ENCODE peak calls at places on chromosomes 12 and 14, in nine cellular contexts. One of them, this sample, is unnamed.

GRCh38 chr12:53122961-53123468 is 19.7 kb downstream of the SOAT2 start:
- DNase-seq in adrenal gland: no peak
- DNase-seq in fibroblast of pulmonary artery: peak; percentile 65
- DNase-seq in GM06990: no peak
- DNase-seq in foreskin fibroblast: no peak
- DNase-seq in heart left ventricle: peak; percentile 14
- DNase-seq in tibial nerve: no peak
- DNase-seq in HCT116: no peak
- DNase-seq in ascending aorta: no peak
- DNase-seq in this sample: no peak

GRCh38 chr14:102019141-102019540 is 54.8 kb downstream of the DYNC1H1 start:
- DNase-seq in HCT116: no peak
- DNase-seq in tibial nerve: no peak
- DNase-seq in adrenal gland: no peak
- DNase-seq in ascending aorta: no peak
- DNase-seq in GM06990: no peak
- DNase-seq in foreskin fibroblast: no peak
- DNase-seq in fibroblast of pulmonary artery: no peak
- DNase-seq in heart left ventricle: no peak
- DNase-seq in this sample: no peak

GRCh38 chr12:121227294-121227693 is 17.4 kb downstream of the P2RX4 start:
- DNase-seq in ascending aorta: no peak
- DNase-seq in heart left ventricle: no peak
- DNase-seq in adrenal gland: no peak
- DNase-seq in GM06990: peak; percentile 78
- DNase-seq in foreskin fibroblast: no peak
- DNase-seq in HCT116: no peak
- DNase-seq in fibroblast of pulmonary artery: no peak
- DNase-seq in tibial nerve: no peak
- DNase-seq in this sample: peak; percentile 94

GRCh38 chr14:36506732-36507614 is 13.1 kb downstream of the NKX2-1 start:
- DNase-seq in GM06990: no peak
- DNase-seq in HCT116: no peak
- DNase-seq in fibroblast of pulmonary artery: no peak
- DNase-seq in ascending aorta: no peak
- DNase-seq in adrenal gland: no peak
- DNase-seq in heart left ventricle: no peak
- DNase-seq in tibial nerve: no peak
- DNase-seq in foreskin fibroblast: no peak
- DNase-seq in this sample: no peak

GRCh38 chr12:49276304-49277290 is 11.7 kb downstream of the TUBA1C start:
- DNase-seq in fibroblast of pulmonary artery: no peak
- DNase-seq in adrenal gland: no peak
- DNase-seq in heart left ventricle: no peak
- DNase-seq in foreskin fibroblast: no peak
- DNase-seq in tibial nerve: no peak
- DNase-seq in GM06990: no peak
- DNase-seq in ascending aorta: no peak
- DNase-seq in HCT116: no peak
- DNase-seq in this sample: no peak

GRCh38 chr14:72692678-72693077 is 201.2 kb downstream of the DPF3 start:
- DNase-seq in tibial nerve: no peak
- DNase-seq in foreskin fibroblast: no peak
- DNase-seq in fibroblast of pulmonary artery: peak; percentile 11
- DNase-seq in GM06990: no peak
- DNase-seq in ascending aorta: no peak
- DNase-seq in heart left ventricle: no peak
- DNase-seq in adrenal gland: no peak
- DNase-seq in HCT116: no peak
- DNase-seq in this sample: no peak

GRCh38 chr12:67517181-67517887 is 131.2 kb upstream of the DYRK2 start:
- DNase-seq in adrenal gland: peak; percentile 37
- DNase-seq in GM06990: no peak
- DNase-seq in tibial nerve: peak; percentile 32
- DNase-seq in foreskin fibroblast: no peak
- DNase-seq in HCT116: peak; percentile 16
- DNase-seq in heart left ventricle: no peak
- DNase-seq in fibroblast of pulmonary artery: peak; percentile 23
- DNase-seq in ascending aorta: no peak
- DNase-seq in this sample: no peak

GRCh38 chr14:55814064-55814463 is 234.1 kb downstream of the KTN1 start:
- DNase-seq in foreskin fibroblast: no peak
- DNase-seq in heart left ventricle: no peak
- DNase-seq in ascending aorta: no peak
- DNase-seq in fibroblast of pulmonary artery: peak; percentile 59
- DNase-seq in HCT116: no peak
- DNase-seq in GM06990: no peak
- DNase-seq in tibial nerve: no peak
- DNase-seq in adrenal gland: no peak
- DNase-seq in this sample: no peak

GRCh38 chr14:90784621-90785270 is 31.5 kb downstream of the TTC7B start:
- DNase-seq in GM06990: no peak
- DNase-seq in foreskin fibroblast: no peak
- DNase-seq in heart left ventricle: no peak
- DNase-seq in ascending aorta: no peak
- DNase-seq in fibroblast of pulmonary artery: no peak
- DNase-seq in adrenal gland: no peak
- DNase-seq in HCT116: no peak
- DNase-seq in tibial nerve: no peak
- DNase-seq in this sample: no peak

GRCh38 chr12:113222730-113223531 is 1.7 kb downstream of the TPCN1 start:
- DNase-seq in adrenal gland: peak; percentile 87
- DNase-seq in heart left ventricle: peak; percentile 72
- DNase-seq in foreskin fibroblast: peak; percentile 81
- DNase-seq in HCT116: no peak
- DNase-seq in ascending aorta: no peak
- DNase-seq in fibroblast of pulmonary artery: peak; percentile 94
- DNase-seq in tibial nerve: peak; percentile 75
- DNase-seq in GM06990: no peak
- DNase-seq in this sample: peak; percentile 54

GRCh38 chr14:50704454-50705010 is 36.4 kb upstream of the SAV1 start:
- DNase-seq in ascending aorta: no peak
- DNase-seq in HCT116: no peak
- DNase-seq in adrenal gland: no peak
- DNase-seq in fibroblast of pulmonary artery: no peak
- DNase-seq in GM06990: no peak
- DNase-seq in tibial nerve: no peak
- DNase-seq in foreskin fibroblast: no peak
- DNase-seq in heart left ventricle: no peak
- DNase-seq in this sample: no peak

GRCh38 chr12:131137009-131137835 is 183.5 kb downstream of the ADGRD1 start:
- DNase-seq in HCT116: no peak
- DNase-seq in GM06990: no peak
- DNase-seq in foreskin fibroblast: no peak
- DNase-seq in fibroblast of pulmonary artery: no peak
- DNase-seq in adrenal gland: no peak
- DNase-seq in ascending aorta: no peak
- DNase-seq in heart left ventricle: peak; percentile 13
- DNase-seq in tibial nerve: no peak
- DNase-seq in this sample: no peak

GRCh38 chr12:91846466-91847055 is 299.1 kb downstream of the BTG1 start:
- DNase-seq in heart left ventricle: no peak
- DNase-seq in adrenal gland: no peak
- DNase-seq in ascending aorta: no peak
- DNase-seq in tibial nerve: no peak
- DNase-seq in HCT116: no peak
- DNase-seq in GM06990: no peak
- DNase-seq in foreskin fibroblast: no peak
- DNase-seq in fibroblast of pulmonary artery: peak; percentile 27
- DNase-seq in this sample: peak; percentile 29

GRCh38 chr12:40224439-40225291 is at the start of gene LRRK2:
- DNase-seq in heart left ventricle: peak; percentile 86
- DNase-seq in tibial nerve: peak; percentile 68
- DNase-seq in adrenal gland: peak; percentile 86
- DNase-seq in ascending aorta: peak; percentile 49
- DNase-seq in HCT116: no peak
- DNase-seq in foreskin fibroblast: peak; percentile 78
- DNase-seq in fibroblast of pulmonary artery: peak; percentile 59
- DNase-seq in GM06990: peak; percentile 76
- DNase-seq in this sample: peak; percentile 76

DNA sequence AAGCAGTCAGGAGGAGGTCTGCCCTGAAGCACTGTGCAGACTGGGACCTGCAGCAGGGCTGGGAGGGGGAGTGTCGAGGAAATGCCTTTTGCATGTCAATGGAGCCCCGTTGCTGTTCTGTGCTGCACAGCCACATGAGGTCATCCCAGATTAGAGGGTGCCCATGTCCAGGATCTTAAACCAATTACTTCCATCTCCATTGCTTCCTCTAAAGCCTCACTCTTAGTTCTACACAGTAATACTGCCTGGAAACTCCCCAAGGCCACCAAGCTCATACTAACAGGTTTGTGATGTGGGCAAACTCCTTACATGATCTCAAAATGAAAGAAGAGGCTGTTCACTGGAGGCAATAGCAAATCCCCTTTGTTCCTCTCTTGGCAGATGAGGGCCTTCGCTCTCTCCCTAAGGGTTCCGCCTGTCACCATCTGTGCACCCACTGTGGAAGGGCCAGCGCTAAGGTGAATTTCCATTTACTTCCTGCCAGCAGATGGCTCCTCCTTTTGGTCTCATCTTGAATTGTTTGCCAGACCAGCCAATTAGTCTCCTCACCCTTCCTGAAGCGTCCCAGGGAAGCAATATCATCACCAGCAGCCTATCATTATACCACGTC is 35.4 kb upstream of the LTA4H start:
- DNase-seq in adrenal gland: no peak
- DNase-seq in heart left ventricle: no peak
- DNase-seq in HCT116: no peak
- DNase-seq in tibial nerve: no peak
- DNase-seq in foreskin fibroblast: no peak
- DNase-seq in GM06990: peak; percentile 17
- DNase-seq in ascending aorta: no peak
- DNase-seq in fibroblast of pulmonary artery: peak; percentile 29
- DNase-seq in this sample: peak; percentile 52
- TF ChIP-seq CTCF in adrenal gland: no peak
- TF ChIP-seq CTCF in heart left ventricle: no peak
- TF ChIP-seq CTCF in HCT116: no peak
- TF ChIP-seq CTCF in tibial nerve: no peak
- TF ChIP-seq CTCF in foreskin fibroblast: peak; percentile 7
- TF ChIP-seq CTCF in GM06990: peak; percentile 28
- TF ChIP-seq CTCF in ascending aorta: no peak
- TF ChIP-seq CTCF in fibroblast of pulmonary artery: peak; percentile 14
- TF ChIP-seq CTCF in this sample: peak; percentile 1

DNA sequence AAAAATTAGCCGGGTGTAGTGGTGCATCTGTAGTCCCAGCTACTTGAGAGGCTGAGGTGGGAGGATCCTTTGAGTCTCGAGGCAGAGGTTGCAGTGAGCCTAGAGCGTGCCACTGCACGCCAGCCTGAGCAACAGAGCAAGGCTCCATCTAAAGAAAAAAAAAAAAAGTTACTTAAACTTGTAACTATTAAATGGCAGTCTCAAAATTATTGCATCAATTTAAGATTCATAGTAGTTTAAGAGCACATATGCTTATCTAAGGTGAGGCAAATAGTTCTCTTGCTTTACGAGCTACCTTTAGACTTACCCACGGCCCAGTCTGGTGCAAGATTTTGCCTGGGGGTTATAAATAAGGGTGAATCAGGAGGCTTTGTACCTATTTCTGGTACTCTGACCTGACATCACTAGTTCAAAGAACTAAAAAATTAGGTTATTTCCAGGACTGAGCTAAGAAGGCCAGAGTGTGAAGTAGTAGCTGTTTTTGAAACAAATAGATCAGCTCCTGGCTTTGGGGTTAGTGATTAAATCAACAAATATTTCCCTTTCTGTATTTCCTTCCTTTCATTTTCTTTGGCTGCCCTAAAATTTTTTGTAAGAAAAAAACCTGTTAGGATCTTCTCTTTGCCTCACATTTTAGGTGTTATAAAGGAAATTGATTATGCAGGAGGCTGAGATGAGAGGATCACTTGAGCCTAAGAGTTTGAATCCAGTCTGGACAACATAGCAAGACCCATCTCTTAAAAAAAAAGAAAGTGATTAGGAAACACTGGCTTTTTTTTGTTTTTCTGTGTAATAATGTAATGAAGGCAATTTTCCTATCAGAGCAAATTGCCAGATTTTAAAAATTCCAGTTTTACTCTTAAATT is 3.6 kb downstream of the MGAT2 start:
- DNase-seq in heart left ventricle: no peak
- DNase-seq in ascending aorta: no peak
- DNase-seq in fibroblast of pulmonary artery: no peak
- DNase-seq in foreskin fibroblast: no peak
- DNase-seq in HCT116: no peak
- DNase-seq in GM06990: peak; percentile 51
- DNase-seq in adrenal gland: no peak
- DNase-seq in tibial nerve: no peak
- DNase-seq in this sample: peak; percentile 66
- H3K4me3 ChIP-seq in heart left ventricle: no peak overlapping the region
- H3K4me3 ChIP-seq in ascending aorta: no peak overlapping the region
- H3K4me3 ChIP-seq in fibroblast of pulmonary artery: no peak overlapping the region
- H3K4me3 ChIP-seq in foreskin fibroblast: peak overlapping the region; percentile 13
- H3K4me3 ChIP-seq in HCT116: no peak overlapping the region
- H3K4me3 ChIP-seq in GM06990: peak overlapping the region; percentile 95
- H3K4me3 ChIP-seq in adrenal gland: no peak overlapping the region
- H3K4me3 ChIP-seq in tibial nerve: no peak overlapping the region
- H3K4me3 ChIP-seq in this sample: peak overlapping the region; percentile 98

GRCh38 chr14:82341386-82341785 is 807.7 kb upstream of the SEL1L start:
- DNase-seq in fibroblast of pulmonary artery: no peak
- DNase-seq in adrenal gland: no peak
- DNase-seq in heart left ventricle: no peak
- DNase-seq in foreskin fibroblast: no peak
- DNase-seq in HCT116: no peak
- DNase-seq in GM06990: no peak
- DNase-seq in ascending aorta: no peak
- DNase-seq in tibial nerve: no peak
- DNase-seq in this sample: no peak
- TF ChIP-seq CTCF in fibroblast of pulmonary artery: no peak
- TF ChIP-seq CTCF in adrenal gland: no peak
- TF ChIP-seq CTCF in heart left ventricle: no peak
- TF ChIP-seq CTCF in foreskin fibroblast: no peak
- TF ChIP-seq CTCF in HCT116: no peak
- TF ChIP-seq CTCF in GM06990: no peak
- TF ChIP-seq CTCF in ascending aorta: no peak
- TF ChIP-seq CTCF in tibial nerve: no peak
- TF ChIP-seq CTCF in this sample: no peak

DNA sequence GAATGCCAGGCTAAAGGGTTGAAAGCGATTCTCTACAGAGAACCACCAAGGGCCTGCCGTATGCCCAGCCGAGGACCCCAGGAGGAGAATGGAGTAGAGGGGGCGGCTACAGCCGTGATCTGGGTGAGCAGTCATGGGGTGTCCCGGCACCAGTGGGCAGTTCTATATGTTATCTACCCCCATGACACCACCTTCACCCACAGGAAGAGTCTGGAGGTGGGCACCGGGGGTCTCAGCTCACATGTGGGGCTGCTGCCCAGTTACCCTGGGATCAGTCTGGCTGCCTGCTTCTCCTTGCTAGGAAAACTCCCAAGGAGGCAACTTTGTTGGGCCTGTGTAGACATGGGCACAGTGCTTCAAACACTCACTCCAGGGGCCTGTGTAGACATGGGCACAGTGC is 99.4 kb downstream of the LGMN start:
- DNase-seq in heart left ventricle: no peak
- DNase-seq in adrenal gland: no peak
- DNase-seq in ascending aorta: no peak
- DNase-seq in fibroblast of pulmonary artery: no peak
- DNase-seq in GM06990: no peak
- DNase-seq in HCT116: no peak
- DNase-seq in foreskin fibroblast: no peak
- DNase-seq in tibial nerve: no peak
- DNase-seq in this sample: no peak
- H3K4me3 ChIP-seq in heart left ventricle: no peak overlapping the region
- H3K4me3 ChIP-seq in adrenal gland: no peak overlapping the region
- H3K4me3 ChIP-seq in ascending aorta: no peak overlapping the region
- H3K4me3 ChIP-seq in fibroblast of pulmonary artery: no peak overlapping the region
- H3K4me3 ChIP-seq in GM06990: no peak overlapping the region
- H3K4me3 ChIP-seq in HCT116: no peak overlapping the region
- H3K4me3 ChIP-seq in foreskin fibroblast: no peak overlapping the region
- H3K4me3 ChIP-seq in tibial nerve: no peak overlapping the region
- H3K4me3 ChIP-seq in this sample: no peak overlapping the region